ENCODE peak calls at places on chromosomes 11 and 22, in seven cellular contexts. Y is adrenal gland, V is H9, C is heart left ventricle, W is transverse colon, F is GM23248, T is caudate nucleus. U is an unnamed sample.

GRCh38 chr11:117815262-117815803 is 9.2 kb downstream of the FXYD2 start:
- DNase-seq in V (no peak), T (no peak), F (no peak), Y (peak), W (peak), C (no peak), U (no peak)

GRCh38 chr11:110894224-110894623 is 182.0 kb upstream of the ARHGAP20 start:
- DNase-seq in F (no peak), Y (no peak), T (no peak), C (no peak), W (no peak), V (no peak), U (no peak)

GRCh38 chr11:72483412-72484186 is 49.3 kb upstream of the CLPB start:
- DNase-seq in C (no peak), T (no peak), Y (no peak), F (peak), V (no peak), W (no peak), U (no peak)

GRCh38 chr11:117583063-117583801 is 213.8 kb downstream of the DSCAML1 start:
- DNase-seq in T (peak), C (no peak), V (peak), F (peak), Y (no peak), W (no peak), U (no peak)

GRCh38 chr11:32385998-32386397 is 49.3 kb downstream of the WT1 start:
- DNase-seq in C (no peak), F (peak), Y (peak), V (peak), W (peak), T (no peak), U (no peak)

GRCh38 chr22:45684169-45684568 is 12.5 kb downstream of the ATXN10 start:
- DNase-seq in V (no peak), W (no peak), T (no peak), Y (no peak), C (no peak), F (no peak), U (no peak)

GRCh38 chr11:128458316-128458715 is 129.0 kb downstream of the ETS1 start:
- DNase-seq in F (peak), W (no peak), V (no peak), C (no peak), Y (no peak), T (no peak), U (no peak)

GRCh38 chr11:46293616-46294015 is 16.2 kb downstream of the CREB3L1 start:
- DNase-seq in F (peak), T (no peak), V (no peak), W (no peak), C (no peak), Y (no peak), U (no peak)

GRCh38 chr11:69513196-69513595 is 31.7 kb downstream of the LINC01488 start:
- DNase-seq in T (no peak), V (no peak), F (no peak), W (no peak), Y (no peak), C (no peak), U (no peak)

GRCh38 chr22:50016308-50016987 is 3.9 kb upstream of the IL17REL start:
- DNase-seq in F (no peak), Y (no peak), V (no peak), W (peak), C (no peak), T (no peak), U (no peak)

DNA sequence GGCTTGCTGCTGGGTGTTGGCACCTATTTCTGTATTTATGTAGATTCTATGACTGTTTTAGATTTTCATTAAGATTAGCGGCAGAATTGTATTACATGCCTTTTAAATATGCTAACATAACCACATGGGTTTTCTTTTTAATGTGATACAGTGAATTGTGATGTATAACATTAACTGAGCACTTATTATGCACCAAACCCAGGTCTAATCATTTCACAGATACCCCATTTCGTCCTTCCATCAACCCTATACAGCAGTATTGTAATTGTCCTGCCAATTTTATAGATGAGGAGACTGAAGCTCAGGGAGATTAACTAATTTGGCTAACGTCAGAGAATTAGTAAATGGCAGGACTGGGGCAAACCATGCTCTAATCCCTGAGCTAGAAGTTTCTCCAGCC is 38.4 kb downstream of the PACSIN2 start:
- DNase-seq in V (no peak), Y (no peak), F (no peak), W (no peak), C (no peak), T (no peak), U (no peak)
- H3K27ac ChIP-seq in V (no peak), Y (peak), F (peak), W (peak), C (no peak), T (no peak), U (no peak)

DNA sequence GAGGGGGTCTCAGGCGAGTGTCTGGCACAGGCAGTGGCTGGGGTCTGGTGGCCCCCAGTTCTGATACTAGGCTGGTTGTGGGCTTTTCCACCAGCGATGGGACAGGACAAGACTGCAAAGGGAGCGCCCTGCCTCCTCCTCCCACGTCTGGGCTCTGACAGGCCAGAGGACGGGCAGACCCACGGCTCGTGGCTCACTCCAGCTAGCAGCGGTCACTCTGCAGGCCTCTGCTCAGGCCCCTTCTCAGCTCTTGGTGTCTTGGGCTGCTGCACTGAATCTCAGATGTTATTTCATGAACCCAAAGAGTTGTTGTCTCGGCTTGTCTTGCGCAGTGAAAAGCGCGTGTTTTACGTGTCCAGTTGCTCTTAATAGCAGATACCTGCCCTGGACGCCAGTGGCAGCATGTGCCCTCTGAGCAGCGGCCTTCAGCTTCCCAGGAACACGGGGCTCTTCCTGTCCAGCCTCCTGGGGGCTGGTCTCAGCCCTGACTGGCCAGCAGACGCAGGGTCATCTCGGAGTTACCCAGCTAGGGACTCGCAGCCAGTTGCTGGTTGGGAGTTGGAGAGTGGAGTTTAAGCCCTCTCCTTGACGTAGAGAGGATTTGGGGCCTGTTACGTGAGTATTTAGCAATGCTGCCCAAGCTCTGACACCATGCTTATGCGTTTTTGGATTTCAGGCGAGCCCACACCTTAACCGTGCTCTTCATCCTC is 9.6 kb downstream of the PTDSS2 start:
- DNase-seq in F (no peak), C (no peak), V (no peak), Y (no peak), W (no peak), T (no peak), U (no peak)
- H3K27ac ChIP-seq in F (no peak), C (peak), V (no peak), Y (peak), W (no peak), T (no peak), U (no peak)

GRCh38 chr22:29615705-29616104 is 12.3 kb downstream of the NF2 start:
- DNase-seq in F (no peak), T (no peak), V (no peak), C (no peak), W (no peak), Y (no peak), U (no peak)

GRCh38 chr22:29621761-29622526 is 18.5 kb downstream of the NF2 start:
- DNase-seq in W (no peak), V (no peak), Y (no peak), C (no peak), F (peak), T (no peak), U (no peak)

GRCh38 chr22:29623553-29624169 is 20.2 kb downstream of the NF2 start:
- DNase-seq in F (no peak), W (no peak), C (no peak), T (no peak), Y (no peak), V (no peak), U (no peak)

GRCh38 chr22:29623059-29623458 is 19.6 kb downstream of the NF2 start:
- DNase-seq in W (no peak), V (no peak), F (no peak), T (no peak), C (no peak), Y (no peak), U (no peak)

DNA sequence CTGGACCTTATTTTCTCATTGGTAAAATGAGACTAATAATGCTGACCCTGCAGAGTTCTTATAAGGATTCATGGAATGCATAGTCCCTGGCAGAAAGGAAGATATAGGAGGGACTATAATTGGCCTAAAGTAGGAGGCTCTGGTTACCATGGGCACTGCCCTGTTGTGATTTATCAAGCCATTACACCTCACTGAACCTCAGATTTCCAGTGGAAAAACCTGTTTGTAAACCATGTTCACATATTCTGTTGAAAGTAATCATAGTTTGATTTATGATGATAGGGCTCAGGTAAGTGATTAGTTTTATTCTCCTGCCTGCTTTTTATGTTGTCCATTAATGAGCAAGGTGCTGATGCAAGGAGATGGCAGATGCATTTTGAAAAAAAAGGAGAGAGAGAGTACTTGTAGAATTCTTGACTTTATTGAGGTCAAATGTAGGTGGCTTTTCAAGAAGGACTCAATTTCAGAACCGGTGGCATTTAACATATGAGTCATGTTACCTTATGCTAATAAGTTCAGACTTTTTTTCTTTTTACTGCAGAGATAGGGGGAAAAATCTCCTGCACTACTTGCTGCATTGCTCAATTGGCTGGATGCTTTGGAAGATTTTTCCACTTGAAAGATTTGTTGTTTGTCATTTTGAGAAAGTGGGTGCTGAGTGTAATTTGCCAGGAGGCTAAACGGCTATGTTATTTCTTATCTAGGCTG is 14.6 kb downstream of the NF2 start:
- DNase-seq in C (no peak), W (no peak), Y (no peak), V (no peak), T (no peak), F (peak), U (no peak)
- H3K27ac ChIP-seq in C (no peak), W (no peak), Y (peak), V (no peak), T (peak), F (peak), U (no peak)

DNA sequence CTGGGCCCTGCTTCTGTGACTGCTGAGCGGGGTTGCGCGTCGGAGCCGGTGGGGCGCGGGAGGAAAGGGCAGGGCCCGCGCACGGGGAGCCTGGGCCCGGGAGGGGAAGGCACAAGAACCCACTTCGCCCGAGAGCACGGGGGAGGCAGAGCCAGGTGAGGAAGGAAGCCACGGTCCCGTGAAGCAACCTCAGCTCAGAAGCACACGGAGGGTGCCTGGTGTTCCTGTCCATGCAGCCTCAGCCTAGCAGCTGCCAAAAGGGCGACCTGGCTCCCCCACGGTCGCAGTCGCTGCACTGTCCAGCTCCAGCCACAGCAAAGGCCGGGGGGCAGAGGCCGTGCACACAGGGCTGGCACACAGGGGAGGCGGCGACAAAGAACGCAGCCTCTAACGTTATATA is 9.3 kb upstream of the CDC42BPG start:
- DNase-seq in V (no peak), C (no peak), Y (no peak), T (no peak), F (no peak), W (no peak), U (no peak)
- H3K27ac ChIP-seq in V (no peak), C (peak), Y (no peak), T (no peak), F (no peak), W (peak), U (no peak)

GRCh38 chr22:28030442-28030841 is 111.4 kb upstream of the PITPNB start:
- DNase-seq in Y (peak), T (no peak), F (no peak), C (no peak), W (no peak), V (peak), U (no peak)

GRCh38 chr22:28032896-28033295 is 113.8 kb upstream of the PITPNB start:
- DNase-seq in V (no peak), W (no peak), C (no peak), F (no peak), Y (no peak), T (no peak), U (no peak)

GRCh38 chr22:28034145-28034759 is 115.2 kb upstream of the PITPNB start:
- DNase-seq in C (no peak), F (no peak), W (no peak), V (no peak), T (no peak), Y (no peak), U (no peak)

GRCh38 chr22:28031383-28031922 is 112.4 kb upstream of the PITPNB start:
- DNase-seq in F (no peak), C (no peak), Y (no peak), T (no peak), V (no peak), W (no peak), U (no peak)

DNA sequence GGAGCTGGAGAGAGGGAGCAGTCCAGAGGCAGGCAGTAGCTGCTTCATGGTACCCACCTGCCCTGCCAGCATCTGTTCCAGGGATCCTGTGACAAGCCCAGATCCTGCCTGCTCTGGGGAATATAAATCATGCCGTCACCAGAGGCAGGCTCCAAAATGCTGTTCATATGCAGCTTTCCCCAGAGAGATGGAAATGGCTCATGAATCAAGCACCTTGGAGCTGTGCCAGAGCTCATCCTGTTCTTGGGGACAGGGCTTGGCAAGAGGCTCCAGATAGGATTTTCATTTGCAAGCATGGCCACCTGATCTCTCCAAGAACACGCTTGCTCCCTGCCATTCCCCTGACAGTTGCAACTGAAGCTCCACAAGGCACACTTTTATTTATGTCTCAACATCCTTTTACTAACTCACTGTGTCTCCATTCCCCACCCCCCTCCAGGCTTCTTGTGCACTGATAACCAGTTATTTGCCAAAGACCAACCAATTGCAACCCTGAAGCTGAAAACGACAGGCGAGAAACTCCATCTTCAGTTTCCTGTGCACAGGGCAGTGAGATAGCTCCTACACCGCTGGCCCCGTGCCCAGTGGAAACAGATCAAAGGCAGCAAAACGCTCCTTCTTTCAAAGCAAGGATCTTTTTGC is 115.8 kb upstream of the PITPNB start:
- DNase-seq in F (peak), C (peak), Y (peak), W (peak), V (no peak), T (peak), U (no peak)
- H3K27ac ChIP-seq in F (no peak), C (peak), Y (peak), W (peak), V (no peak), T (peak), U (peak)

U was measured in substantia nigra.